ENCODE peak calls at places on chromosomes 4 and X, in five cellular contexts. One of them, this sample, is unnamed.

GRCh38 chr4:73311428-73311827 is 52.8 kb upstream of the ANKRD17 start:
- DNase-seq in IMR-90: peak; percentile 77
- DNase-seq in heart right ventricle: no peak
- DNase-seq in left ventricle myocardium inferior: no peak
- DNase-seq in right atrium auricular region: no peak
- DNase-seq in this sample: no peak

GRCh38 chrX:132963846-132964245 is 5.4 kb upstream of the HS6ST2 start:
- DNase-seq in IMR-90: no peak
- DNase-seq in heart right ventricle: no peak
- DNase-seq in left ventricle myocardium inferior: no peak
- DNase-seq in right atrium auricular region: no peak
- DNase-seq in this sample: peak; percentile 31

GRCh38 chr4:39706829-39707511 is 9.0 kb downstream of the UBE2K start:
- DNase-seq in IMR-90: no peak
- DNase-seq in heart right ventricle: no peak
- DNase-seq in left ventricle myocardium inferior: no peak
- DNase-seq in right atrium auricular region: peak; percentile 52
- DNase-seq in this sample: no peak

GRCh38 chrX:13473666-13474516 is 95.5 kb upstream of the EGFL6 start:
- DNase-seq in IMR-90: peak; percentile 40
- DNase-seq in heart right ventricle: no peak
- DNase-seq in left ventricle myocardium inferior: no peak
- DNase-seq in right atrium auricular region: no peak
- DNase-seq in this sample: no peak

GRCh38 chr4:10066704-10067651 is 45.7 kb upstream of the SLC2A9 start:
- DNase-seq in IMR-90: no peak
- DNase-seq in heart right ventricle: no peak
- DNase-seq in left ventricle myocardium inferior: no peak
- DNase-seq in right atrium auricular region: no peak
- DNase-seq in this sample: no peak

GRCh38 chrX:41596586-41596985 is 92.2 kb upstream of the GPR34 start:
- DNase-seq in IMR-90: peak; percentile 53
- DNase-seq in heart right ventricle: no peak
- DNase-seq in left ventricle myocardium inferior: no peak
- DNase-seq in right atrium auricular region: no peak
- DNase-seq in this sample: no peak

GRCh38 chr4:181418491-181418890 is 824.7 kb upstream of the TENM3 start:
- DNase-seq in IMR-90: no peak
- DNase-seq in heart right ventricle: no peak
- DNase-seq in left ventricle myocardium inferior: no peak
- DNase-seq in right atrium auricular region: no peak
- DNase-seq in this sample: no peak

GRCh38 chrX:46953597-46953996 is 41.4 kb downstream of the JADE3 start:
- DNase-seq in IMR-90: no peak
- DNase-seq in heart right ventricle: peak; percentile 5
- DNase-seq in left ventricle myocardium inferior: no peak
- DNase-seq in right atrium auricular region: no peak
- DNase-seq in this sample: no peak

GRCh38 chrX:70444326-70445196 is at the start of gene DLG3:
- DNase-seq in IMR-90: peak; percentile 51
- DNase-seq in heart right ventricle: no peak
- DNase-seq in left ventricle myocardium inferior: no peak
- DNase-seq in right atrium auricular region: no peak
- DNase-seq in this sample: peak; percentile 92

GRCh38 chr4:185086053-185086452 is 57.0 kb upstream of the SLC25A4 start:
- DNase-seq in IMR-90: no peak
- DNase-seq in heart right ventricle: no peak
- DNase-seq in left ventricle myocardium inferior: no peak
- DNase-seq in right atrium auricular region: no peak
- DNase-seq in this sample: no peak

GRCh38 chr4:184453402-184454160 is 20.8 kb downstream of the IRF2 start:
- DNase-seq in IMR-90: peak; percentile 95
- DNase-seq in heart right ventricle: peak; percentile 28
- DNase-seq in left ventricle myocardium inferior: no peak
- DNase-seq in right atrium auricular region: no peak
- DNase-seq in this sample: peak; percentile 97

GRCh38 chrX:128992107-128992971 is 531.0 kb downstream of the SMARCA1 start:
- DNase-seq in IMR-90: no peak
- DNase-seq in heart right ventricle: no peak
- DNase-seq in left ventricle myocardium inferior: no peak
- DNase-seq in right atrium auricular region: no peak
- DNase-seq in this sample: peak; percentile 29

GRCh38 chr4:67892905-67893304 is 9.1 kb upstream of the TMPRSS11D start:
- DNase-seq in IMR-90: no peak
- DNase-seq in heart right ventricle: no peak
- DNase-seq in left ventricle myocardium inferior: no peak
- DNase-seq in right atrium auricular region: no peak
- DNase-seq in this sample: no peak

GRCh38 chr4:99886146-99886545 is 8.1 kb downstream of the LAMTOR3 start:
- DNase-seq in IMR-90: peak; percentile 65
- DNase-seq in heart right ventricle: no peak
- DNase-seq in left ventricle myocardium inferior: no peak
- DNase-seq in right atrium auricular region: no peak
- DNase-seq in this sample: peak; percentile 39

GRCh38 chr4:155667538-155668511 is 1.2 kb downstream of the GUCY1A1 start:
- DNase-seq in IMR-90: peak; percentile 27
- DNase-seq in heart right ventricle: peak; percentile 33
- DNase-seq in left ventricle myocardium inferior: peak; percentile 61
- DNase-seq in right atrium auricular region: peak; percentile 63
- DNase-seq in this sample: peak; percentile 76

GRCh38 chr4:6076391-6076790 is 58.2 kb upstream of the C4orf50 start:
- DNase-seq in IMR-90: no peak
- DNase-seq in heart right ventricle: no peak
- DNase-seq in left ventricle myocardium inferior: no peak
- DNase-seq in right atrium auricular region: no peak
- DNase-seq in this sample: no peak

GRCh38 chrX:25018682-25019081 is 2.9 kb upstream of the ARX start:
- DNase-seq in IMR-90: no peak
- DNase-seq in heart right ventricle: no peak
- DNase-seq in left ventricle myocardium inferior: no peak
- DNase-seq in right atrium auricular region: no peak
- DNase-seq in this sample: no peak

GRCh38 chr4:122796801-122797404 is 29.7 kb upstream of the FGF2 start:
- DNase-seq in IMR-90: peak; percentile 28
- DNase-seq in heart right ventricle: no peak
- DNase-seq in left ventricle myocardium inferior: no peak
- DNase-seq in right atrium auricular region: no peak
- DNase-seq in this sample: no peak

GRCh38 chr4:74768857-74769525 is 25.3 kb downstream of the BTC start:
- DNase-seq in IMR-90: peak; percentile 9
- DNase-seq in heart right ventricle: no peak
- DNase-seq in left ventricle myocardium inferior: no peak
- DNase-seq in right atrium auricular region: no peak
- DNase-seq in this sample: no peak

GRCh38 chr4:15327311-15328298 is 100.2 kb upstream of the C1QTNF7 start:
- DNase-seq in IMR-90: peak; percentile 94
- DNase-seq in heart right ventricle: peak; percentile 13
- DNase-seq in left ventricle myocardium inferior: no peak
- DNase-seq in right atrium auricular region: no peak
- DNase-seq in this sample: no peak

GRCh38 chr4:165971941-165972340 is 98.9 kb downstream of the TLL1 start:
- DNase-seq in IMR-90: no peak
- DNase-seq in heart right ventricle: no peak
- DNase-seq in left ventricle myocardium inferior: no peak
- DNase-seq in right atrium auricular region: no peak
- DNase-seq in this sample: no peak

GRCh38 chr4:105909699-105910340 is 14.5 kb downstream of the NPNT start:
- DNase-seq in IMR-90: peak; percentile 5
- DNase-seq in heart right ventricle: no peak
- DNase-seq in left ventricle myocardium inferior: no peak
- DNase-seq in right atrium auricular region: no peak
- DNase-seq in this sample: no peak

GRCh38 chr4:78556655-78557054 is 5.1 kb downstream of the ANXA3 start:
- DNase-seq in IMR-90: no peak
- DNase-seq in heart right ventricle: no peak
- DNase-seq in left ventricle myocardium inferior: no peak
- DNase-seq in right atrium auricular region: no peak
- DNase-seq in this sample: no peak

GRCh38 chr4:150385606-150386005 is 196.3 kb upstream of the MAB21L2 start:
- DNase-seq in IMR-90: peak; percentile 92
- DNase-seq in heart right ventricle: peak; percentile 8
- DNase-seq in left ventricle myocardium inferior: no peak
- DNase-seq in right atrium auricular region: no peak
- DNase-seq in this sample: peak; percentile 84

GRCh38 chrX:555589-556220 is 74.9 kb upstream of the SHOX start:
- DNase-seq in IMR-90: no peak
- DNase-seq in heart right ventricle: no peak
- DNase-seq in left ventricle myocardium inferior: no peak
- DNase-seq in right atrium auricular region: no peak
- DNase-seq in this sample: no peak

GRCh38 chr4:68864438-68865177 is 48.8 kb downstream of the UGT2B10 start:
- DNase-seq in IMR-90: no peak
- DNase-seq in heart right ventricle: no peak
- DNase-seq in left ventricle myocardium inferior: no peak
- DNase-seq in right atrium auricular region: no peak
- DNase-seq in this sample: no peak

GRCh38 chr4:112968456-112969159 is 80.8 kb upstream of the ANK2 start:
- DNase-seq in IMR-90: peak; percentile 5
- DNase-seq in heart right ventricle: no peak
- DNase-seq in left ventricle myocardium inferior: no peak
- DNase-seq in right atrium auricular region: no peak
- DNase-seq in this sample: peak; percentile 89

GRCh38 chr4:168766537-168767316 is 243.3 kb downstream of the CBR4 start:
- DNase-seq in IMR-90: peak; percentile 88
- DNase-seq in heart right ventricle: no peak
- DNase-seq in left ventricle myocardium inferior: no peak
- DNase-seq in right atrium auricular region: no peak
- DNase-seq in this sample: peak; percentile 93

GRCh38 chrX:13695601-13696115 is 6.7 kb downstream of the RAB9A start:
- DNase-seq in IMR-90: no peak
- DNase-seq in heart right ventricle: no peak
- DNase-seq in left ventricle myocardium inferior: no peak
- DNase-seq in right atrium auricular region: no peak
- DNase-seq in this sample: no peak

GRCh38 chr4:177785000-177785399 is 342.8 kb upstream of the AGA start:
- DNase-seq in IMR-90: no peak
- DNase-seq in heart right ventricle: no peak
- DNase-seq in left ventricle myocardium inferior: no peak
- DNase-seq in right atrium auricular region: no peak
- DNase-seq in this sample: no peak

GRCh38 chr4:174521800-174522182 is 497 bp downstream of the HPGD start:
- DNase-seq in IMR-90: no peak
- DNase-seq in heart right ventricle: peak; percentile 3
- DNase-seq in left ventricle myocardium inferior: no peak
- DNase-seq in right atrium auricular region: no peak
- DNase-seq in this sample: peak; percentile 29

GRCh38 chrX:119887721-119888425 is 7.8 kb upstream of the AKAP14 start:
- DNase-seq in IMR-90: peak; percentile 30
- DNase-seq in heart right ventricle: peak; percentile 38
- DNase-seq in left ventricle myocardium inferior: peak; percentile 62
- DNase-seq in right atrium auricular region: no peak
- DNase-seq in this sample: peak; percentile 84

GRCh38 chr4:151276787-151277557 is at the start of gene PRSS48:
- DNase-seq in IMR-90: peak; percentile 32
- DNase-seq in heart right ventricle: peak; percentile 57
- DNase-seq in left ventricle myocardium inferior: peak; percentile 63
- DNase-seq in right atrium auricular region: no peak
- DNase-seq in this sample: no peak

GRCh38 chr4:169640261-169640880 is 20.0 kb downstream of the CLCN3 start:
- DNase-seq in IMR-90: peak; percentile 91
- DNase-seq in heart right ventricle: no peak
- DNase-seq in left ventricle myocardium inferior: no peak
- DNase-seq in right atrium auricular region: no peak
- DNase-seq in this sample: peak; percentile 54

GRCh38 chrX:55522577-55523254 is 33.1 kb upstream of the USP51 start:
- DNase-seq in IMR-90: no peak
- DNase-seq in heart right ventricle: peak; percentile 37
- DNase-seq in left ventricle myocardium inferior: no peak
- DNase-seq in right atrium auricular region: no peak
- DNase-seq in this sample: no peak

DNA sequence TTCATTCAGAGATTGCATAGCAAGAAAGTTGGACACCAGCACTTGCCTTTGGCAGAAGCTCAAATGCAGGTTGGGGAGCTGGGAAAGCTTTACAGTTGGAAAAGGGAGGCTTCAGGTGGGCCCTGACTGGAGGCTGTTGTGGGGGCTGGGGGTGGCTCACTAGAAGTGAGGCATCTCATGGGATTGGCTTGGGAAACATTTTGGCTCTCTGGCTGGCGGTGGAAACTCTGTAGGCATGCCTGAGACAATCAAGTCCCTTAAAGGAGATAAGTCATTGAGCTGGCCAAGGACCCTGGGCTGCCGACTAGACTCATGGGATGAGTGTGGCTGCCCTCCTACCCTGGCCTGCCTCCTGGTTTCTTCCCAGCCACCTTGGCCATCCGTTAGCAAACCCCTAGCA is 31.4 kb upstream of the STS start:
- DNase-seq in IMR-90: no peak
- DNase-seq in heart right ventricle: no peak
- DNase-seq in left ventricle myocardium inferior: no peak
- DNase-seq in right atrium auricular region: no peak
- DNase-seq in this sample: no peak
- H3K4me1 ChIP-seq in IMR-90: peaks cover 4% of the 10 kb centered on the region
- H3K4me1 ChIP-seq in heart right ventricle: peaks cover 25% of the 10 kb centered on the region
- H3K4me1 ChIP-seq in left ventricle myocardium inferior: peaks cover 23% of the 10 kb centered on the region
- H3K4me1 ChIP-seq in right atrium auricular region: no peaks in the 10 kb centered on the region
- H3K4me1 ChIP-seq in this sample: peaks cover 9% of the 10 kb centered on the region

GRCh38 chrX:16993791-16994318 is 47.4 kb downstream of the REPS2 start:
- DNase-seq in IMR-90: no peak
- DNase-seq in heart right ventricle: no peak
- DNase-seq in left ventricle myocardium inferior: no peak
- DNase-seq in right atrium auricular region: no peak
- DNase-seq in this sample: no peak
- TF ChIP-seq CTCF in IMR-90: no peak
- TF ChIP-seq CTCF in heart right ventricle: no peak
- TF ChIP-seq CTCF in left ventricle myocardium inferior: no peak
- TF ChIP-seq CTCF in right atrium auricular region: no peak
- TF ChIP-seq CTCF in this sample: peak; percentile 21

GRCh38 chrX:49199906-49200771 is at the start of gene SYP:
- DNase-seq in IMR-90: peak; percentile 82
- DNase-seq in heart right ventricle: peak; percentile 88
- DNase-seq in left ventricle myocardium inferior: peak; percentile 88
- DNase-seq in right atrium auricular region: peak; percentile 88
- DNase-seq in this sample: peak; percentile 98

GRCh38 chrX:49202022-49202421 is 2.0 kb upstream of the SYP start:
- DNase-seq in IMR-90: no peak
- DNase-seq in heart right ventricle: no peak
- DNase-seq in left ventricle myocardium inferior: no peak
- DNase-seq in right atrium auricular region: no peak
- DNase-seq in this sample: peak; percentile 41

GRCh38 chrX:49198540-49199314 is 1.3 kb downstream of the SYP start:
- DNase-seq in IMR-90: no peak
- DNase-seq in heart right ventricle: no peak
- DNase-seq in left ventricle myocardium inferior: no peak
- DNase-seq in right atrium auricular region: no peak
- DNase-seq in this sample: peak; percentile 60

GRCh38 chrX:49197543-49198087 is 2.4 kb downstream of the SYP start:
- DNase-seq in IMR-90: no peak
- DNase-seq in heart right ventricle: no peak
- DNase-seq in left ventricle myocardium inferior: no peak
- DNase-seq in right atrium auricular region: no peak
- DNase-seq in this sample: peak; percentile 15

GRCh38 chrX:49199315-49199595 is 738 bp downstream of the SYP start:
- DNase-seq in IMR-90: no peak
- DNase-seq in heart right ventricle: no peak
- DNase-seq in left ventricle myocardium inferior: no peak
- DNase-seq in right atrium auricular region: no peak
- DNase-seq in this sample: peak; percentile 58
- H3K4me3 ChIP-seq in IMR-90: no peak overlapping the region
- H3K4me3 ChIP-seq in heart right ventricle: no peak overlapping the region
- H3K4me3 ChIP-seq in left ventricle myocardium inferior: no peak overlapping the region
- H3K4me3 ChIP-seq in right atrium auricular region: no peak overlapping the region
- H3K4me3 ChIP-seq in this sample: no peak overlapping the region

GRCh38 chr4:17058506-17058905 is 160.1 kb upstream of the LDB2 start:
- DNase-seq in IMR-90: peak; percentile 37
- DNase-seq in heart right ventricle: no peak
- DNase-seq in left ventricle myocardium inferior: peak; percentile 16
- DNase-seq in right atrium auricular region: no peak
- DNase-seq in this sample: peak; percentile 39
- H3K4me1 ChIP-seq in IMR-90: peaks cover 17% of the 10 kb centered on the region
- H3K4me1 ChIP-seq in heart right ventricle: peaks cover 7% of the 10 kb centered on the region
- H3K4me1 ChIP-seq in left ventricle myocardium inferior: peaks cover 14% of the 10 kb centered on the region
- H3K4me1 ChIP-seq in right atrium auricular region: no peaks in the 10 kb centered on the region
- H3K4me1 ChIP-seq in this sample: peaks cover 26% of the 10 kb centered on the region